ENCODE peak calls at places on chromosomes 11 and 22, in six cellular contexts. V is IMR-90; I is sigmoid colon; Q is AG09309; W is stomach; N is effector memory CD4-positive, alpha-beta T cell. R is an unnamed sample.

GRCh38 chr11:109808569-109808968 is 284.6 kb upstream of the ZC3H12C start:
- DNase-seq in V (peak), I (no peak), Q (no peak), W (no peak), N (no peak), R (no peak)

GRCh38 chr22:43110444-43110926 is at the start of gene BIK:
- DNase-seq in V (no peak), I (no peak), Q (no peak), W (peak), N (peak), R (peak)

GRCh38 chr22:23888615-23889401 is 5.4 kb upstream of the MIF start:
- DNase-seq in V (peak), I (no peak), Q (no peak), W (no peak), N (no peak), R (peak)

GRCh38 chr11:32213223-32213622 is 122.3 kb downstream of the RCN1 start:
- DNase-seq in V (peak), I (no peak), Q (no peak), W (no peak), N (no peak), R (no peak)

GRCh38 chr11:121961228-121961860 is 154.7 kb downstream of the BLID start:
- DNase-seq in V (peak), I (no peak), Q (no peak), W (no peak), N (no peak), R (no peak)

GRCh38 chr11:11973361-11973800 is 35.0 kb downstream of the DKK3 start:
- DNase-seq in V (peak), I (peak), Q (no peak), W (peak), N (no peak), R (peak)

GRCh38 chr22:48849963-48850657 is 977.6 kb downstream of the BRD1 start:
- DNase-seq in V (no peak), I (peak), Q (no peak), W (no peak), N (no peak), R (no peak)

GRCh38 chr11:57203359-57203758 is 21.6 kb downstream of the LRRC55 start:
- DNase-seq in V (peak), I (peak), Q (no peak), W (peak), N (no peak), R (peak)

GRCh38 chr11:3056296-3057068 is 741 bp downstream of the CARS1 start:
- DNase-seq in V (no peak), I (peak), Q (no peak), W (peak), N (no peak), R (no peak)

GRCh38 chr11:12696911-12697581 is 22.8 kb downstream of the TEAD1 start:
- DNase-seq in V (no peak), I (no peak), Q (no peak), W (no peak), N (no peak), R (no peak)

GRCh38 chr11:46431211-46431610 is 39.6 kb upstream of the CHRM4 start:
- DNase-seq in V (no peak), I (no peak), Q (no peak), W (no peak), N (no peak), R (no peak)

GRCh38 chr11:124643605-124644425 is 21.2 kb downstream of the TBRG1 start:
- DNase-seq in V (peak), I (no peak), Q (peak), W (no peak), N (no peak), R (no peak)

GRCh38 chr11:93493252-93493897 is 49.8 kb downstream of the SMCO4 start:
- DNase-seq in V (no peak), I (no peak), Q (no peak), W (peak), N (no peak), R (no peak)

GRCh38 chr22:43226368-43226979 is 39.5 kb upstream of the TTLL12 start:
- DNase-seq in V (peak), I (no peak), Q (no peak), W (no peak), N (no peak), R (no peak)

GRCh38 chr11:38005597-38005996 is 1407.6 kb upstream of the RAG2 start:
- DNase-seq in V (peak), I (no peak), Q (no peak), W (no peak), N (no peak), R (no peak)

GRCh38 chr11:45237666-45238348 is 48.3 kb downstream of the SYT13 start:
- DNase-seq in V (no peak), I (peak), Q (no peak), W (no peak), N (no peak), R (no peak)

GRCh38 chr11:10050561-10050960 is 243.5 kb downstream of the SBF2 start:
- DNase-seq in V (peak), I (no peak), Q (no peak), W (no peak), N (no peak), R (no peak)

GRCh38 chr22:19321757-19322156 is 30.2 kb upstream of the CLTCL1 start:
- DNase-seq in V (no peak), I (no peak), Q (no peak), W (no peak), N (no peak), R (no peak)

GRCh38 chr11:14894657-14895598 is 2.9 kb upstream of the CYP2R1 start:
- DNase-seq in V (peak), I (peak), Q (peak), W (no peak), N (no peak), R (peak)

DNA sequence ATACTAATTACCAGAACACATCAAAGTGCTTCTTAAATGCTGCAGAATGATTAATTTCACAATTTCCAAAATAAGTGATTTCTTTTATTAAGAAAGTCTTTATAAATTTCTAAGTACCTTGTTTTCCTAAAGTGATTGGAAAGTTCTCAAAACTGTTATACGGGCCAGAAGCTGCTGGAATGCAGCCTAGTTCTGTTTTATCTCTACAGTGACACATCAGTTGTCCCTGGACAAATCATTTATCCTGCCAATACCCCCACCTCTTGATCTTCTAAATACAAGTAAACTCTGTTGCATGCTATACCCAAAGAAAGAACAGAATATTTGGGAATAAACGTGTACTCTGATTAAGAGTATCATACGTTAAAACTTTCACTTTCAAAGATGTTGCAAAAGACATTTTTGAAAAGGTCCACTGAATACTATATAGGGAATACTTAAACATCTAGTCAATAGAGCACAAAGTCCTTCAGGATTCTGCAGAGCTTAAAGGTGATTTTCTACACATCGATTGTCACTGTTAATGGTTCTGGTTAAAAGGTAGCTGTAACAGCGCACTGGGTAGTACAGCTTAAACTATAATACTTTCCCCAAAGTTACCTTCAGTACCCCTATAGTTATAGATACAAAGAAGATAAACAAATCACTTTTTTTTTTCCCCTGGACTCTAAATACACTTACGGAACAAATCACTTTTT is 92.1 kb upstream of the APOA1 start:
- DNase-seq in V (peak), I (no peak), Q (no peak), W (no peak), N (no peak), R (peak)
- H3K4me3 ChIP-seq in V (no peak), I (peak), Q (no peak), W (peak), N (peak), R (no peak)

GRCh38 chr11:33734441-33735165 is 1.6 kb downstream of the CD59 start:
- DNase-seq in V (no peak), I (no peak), Q (no peak), W (peak), N (no peak), R (no peak)

GRCh38 chr11:33733978-33734377 is 2.2 kb downstream of the CD59 start:
- DNase-seq in V (no peak), I (no peak), Q (no peak), W (no peak), N (no peak), R (no peak)

GRCh38 chr11:33735166-33735425 is 1.1 kb downstream of the CD59 start:
- DNase-seq in V (no peak), I (no peak), Q (no peak), W (no peak), N (no peak), R (no peak)

GRCh38 chr11:33730716-33731115 is 5.5 kb downstream of the CD59 start:
- DNase-seq in V (no peak), I (no peak), Q (no peak), W (no peak), N (no peak), R (no peak)

GRCh38 chr11:33732176-33732575 is 4.0 kb downstream of the CD59 start:
- DNase-seq in V (no peak), I (no peak), Q (no peak), W (no peak), N (no peak), R (no peak)
- H3K4me3 ChIP-seq in V (no peak), I (no peak), Q (no peak), W (no peak), N (no peak), R (no peak)

DNA sequence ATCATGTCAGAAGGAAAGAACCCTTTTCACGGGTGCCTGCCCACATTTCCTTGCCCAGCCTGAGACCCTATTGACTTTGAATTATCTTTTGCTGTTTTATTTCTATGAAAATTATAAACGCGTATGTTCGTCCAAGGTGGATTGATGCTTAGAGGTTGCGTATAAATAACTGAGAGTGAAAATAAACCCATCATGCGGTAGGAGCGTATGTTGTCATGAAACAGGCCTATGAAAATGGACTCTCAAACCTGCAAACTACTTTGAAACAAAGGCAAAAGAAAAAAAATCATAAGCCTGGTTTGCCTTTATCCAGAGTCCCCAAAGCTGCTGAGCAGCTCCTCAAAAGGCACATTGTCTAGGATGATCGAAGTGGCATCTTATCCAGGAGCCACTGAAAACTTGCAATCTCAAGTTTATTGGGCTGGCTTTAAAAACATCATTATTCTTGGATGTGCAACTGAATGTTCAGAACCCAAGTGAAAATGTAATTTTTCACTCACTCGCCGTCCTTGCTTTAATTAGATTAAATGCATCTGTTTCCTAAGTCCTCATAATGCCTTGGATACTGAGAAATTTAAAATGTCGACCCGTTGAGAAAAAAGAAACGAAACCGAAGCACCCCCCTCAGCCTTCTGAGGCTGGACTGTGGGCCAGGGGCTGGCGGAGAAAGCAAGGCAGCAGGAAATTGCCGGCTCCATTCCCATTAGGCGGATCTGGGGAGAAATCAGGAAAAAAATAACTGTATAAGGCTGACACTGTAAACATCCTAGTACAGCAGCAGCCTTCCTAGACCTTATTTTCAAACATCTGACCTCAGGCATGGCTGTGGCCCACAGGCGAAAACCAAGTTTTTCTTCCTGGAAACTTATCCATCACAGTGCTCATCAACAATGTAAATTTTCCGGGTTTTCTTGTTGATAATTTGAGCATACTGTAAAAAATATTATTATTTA is 82.9 kb upstream of the PPARA start:
- DNase-seq in V (no peak), I (peak), Q (no peak), W (peak), N (no peak), R (peak)
- H3K4me3 ChIP-seq in V (no peak), I (peak), Q (peak), W (peak), N (no peak), R (no peak)

GRCh38 chr22:46057762-46058420 is 80.9 kb upstream of the WNT7B start:
- DNase-seq in V (no peak), I (peak), Q (no peak), W (peak), N (no peak), R (no peak)
- H3K4me3 ChIP-seq in V (no peak), I (peak), Q (peak), W (peak), N (no peak), R (no peak)

GRCh38 chr22:37679670-37680069 is 4.2 kb downstream of the LGALS1 start:
- DNase-seq in V (no peak), I (no peak), Q (no peak), W (no peak), N (no peak), R (no peak)
- H3K4me3 ChIP-seq in V (no peak), I (no peak), Q (no peak), W (no peak), N (no peak), R (no peak)